ENCODE peak calls at places on chromosomes 6 and 20, in nine cellular contexts. One of them, this sample, is unnamed. For H3K9me2, the result is how much of the 10 kb centered on the place peaks cover.

GRCh38 chr6:106475280-106475679 is 114.8 kb downstream of the CRYBG1 start:
- DNase-seq in GM23338: no peak
- DNase-seq in hepatocyte: no peak
- DNase-seq in HCT116: no peak
- DNase-seq in PC-9: no peak
- DNase-seq in OCI-LY7: no peak
- DNase-seq in GM23248: peak
- DNase-seq in SK-N-SH: no peak
- DNase-seq in PC-3: peak
- DNase-seq in this sample: no peak

GRCh38 chr6:28312939-28313338 is 23.0 kb downstream of the ZSCAN31 start:
- DNase-seq in GM23338: peak
- DNase-seq in hepatocyte: no peak
- DNase-seq in HCT116: no peak
- DNase-seq in PC-9: no peak
- DNase-seq in OCI-LY7: no peak
- DNase-seq in GM23248: no peak
- DNase-seq in SK-N-SH: no peak
- DNase-seq in PC-3: no peak
- DNase-seq in this sample: no peak

GRCh38 chr6:73798592-73798991 is 102.6 kb downstream of the CD109 start:
- DNase-seq in GM23338: peak
- DNase-seq in hepatocyte: peak
- DNase-seq in HCT116: peak
- DNase-seq in PC-9: peak
- DNase-seq in OCI-LY7: no peak
- DNase-seq in GM23248: peak
- DNase-seq in SK-N-SH: no peak
- DNase-seq in PC-3: peak
- DNase-seq in this sample: no peak

GRCh38 chr6:14436593-14436992 is 319.0 kb downstream of the CD83 start:
- DNase-seq in GM23338: no peak
- DNase-seq in hepatocyte: no peak
- DNase-seq in HCT116: no peak
- DNase-seq in PC-9: no peak
- DNase-seq in OCI-LY7: no peak
- DNase-seq in GM23248: no peak
- DNase-seq in SK-N-SH: no peak
- DNase-seq in PC-3: no peak
- DNase-seq in this sample: no peak

GRCh38 chr6:126267621-126268020 is 72.3 kb upstream of the CENPW start:
- DNase-seq in GM23338: no peak
- DNase-seq in hepatocyte: no peak
- DNase-seq in HCT116: no peak
- DNase-seq in PC-9: no peak
- DNase-seq in OCI-LY7: no peak
- DNase-seq in GM23248: no peak
- DNase-seq in SK-N-SH: no peak
- DNase-seq in PC-3: no peak
- DNase-seq in this sample: no peak

GRCh38 chr6:56729719-56730118 is 87.0 kb upstream of the DST start:
- DNase-seq in GM23338: no peak
- DNase-seq in hepatocyte: no peak
- DNase-seq in HCT116: no peak
- DNase-seq in PC-9: no peak
- DNase-seq in OCI-LY7: no peak
- DNase-seq in GM23248: peak
- DNase-seq in SK-N-SH: no peak
- DNase-seq in PC-3: peak
- DNase-seq in this sample: no peak

GRCh38 chr6:148440877-148441453 is 98.3 kb downstream of the SASH1 start:
- DNase-seq in GM23338: peak
- DNase-seq in hepatocyte: peak
- DNase-seq in HCT116: peak
- DNase-seq in PC-9: peak
- DNase-seq in OCI-LY7: no peak
- DNase-seq in GM23248: peak
- DNase-seq in SK-N-SH: no peak
- DNase-seq in PC-3: peak
- DNase-seq in this sample: no peak

GRCh38 chr6:143441680-143442359 is 8.7 kb downstream of the ADAT2 start:
- DNase-seq in GM23338: no peak
- DNase-seq in hepatocyte: no peak
- DNase-seq in HCT116: no peak
- DNase-seq in PC-9: no peak
- DNase-seq in OCI-LY7: no peak
- DNase-seq in GM23248: peak
- DNase-seq in SK-N-SH: no peak
- DNase-seq in PC-3: peak
- DNase-seq in this sample: no peak

GRCh38 chr6:126633362-126633761 is 293.4 kb downstream of the CENPW start:
- DNase-seq in GM23338: no peak
- DNase-seq in hepatocyte: no peak
- DNase-seq in HCT116: no peak
- DNase-seq in PC-9: no peak
- DNase-seq in OCI-LY7: no peak
- DNase-seq in GM23248: no peak
- DNase-seq in SK-N-SH: no peak
- DNase-seq in PC-3: no peak
- DNase-seq in this sample: no peak

GRCh38 chr6:142167071-142167470 is 20.0 kb downstream of the VTA1 start:
- DNase-seq in GM23338: no peak
- DNase-seq in hepatocyte: no peak
- DNase-seq in HCT116: no peak
- DNase-seq in PC-9: no peak
- DNase-seq in OCI-LY7: no peak
- DNase-seq in GM23248: no peak
- DNase-seq in SK-N-SH: no peak
- DNase-seq in PC-3: no peak
- DNase-seq in this sample: no peak

GRCh38 chr6:36436466-36436865 is 6.2 kb downstream of the PXT1 start:
- DNase-seq in GM23338: no peak
- DNase-seq in hepatocyte: no peak
- DNase-seq in HCT116: no peak
- DNase-seq in PC-9: no peak
- DNase-seq in OCI-LY7: no peak
- DNase-seq in GM23248: peak
- DNase-seq in SK-N-SH: no peak
- DNase-seq in PC-3: peak
- DNase-seq in this sample: no peak

GRCh38 chr6:155079985-155080452 is 84.9 kb downstream of the TIAM2 start:
- DNase-seq in GM23338: no peak
- DNase-seq in hepatocyte: no peak
- DNase-seq in HCT116: no peak
- DNase-seq in PC-9: no peak
- DNase-seq in OCI-LY7: no peak
- DNase-seq in GM23248: no peak
- DNase-seq in SK-N-SH: no peak
- DNase-seq in PC-3: no peak
- DNase-seq in this sample: no peak

GRCh38 chr6:38400764-38401163 is 239.0 kb downstream of the BTBD9 start:
- DNase-seq in GM23338: no peak
- DNase-seq in hepatocyte: no peak
- DNase-seq in HCT116: no peak
- DNase-seq in PC-9: no peak
- DNase-seq in OCI-LY7: no peak
- DNase-seq in GM23248: no peak
- DNase-seq in SK-N-SH: no peak
- DNase-seq in PC-3: no peak
- DNase-seq in this sample: no peak

GRCh38 chr20:43193443-43193842 is 3.7 kb upstream of the PTPRT start:
- DNase-seq in GM23338: no peak
- DNase-seq in hepatocyte: no peak
- DNase-seq in HCT116: no peak
- DNase-seq in PC-9: no peak
- DNase-seq in OCI-LY7: no peak
- DNase-seq in GM23248: no peak
- DNase-seq in SK-N-SH: no peak
- DNase-seq in PC-3: no peak
- DNase-seq in this sample: no peak

GRCh38 chr20:10674684-10675455 is 1.1 kb upstream of the JAG1 start:
- DNase-seq in GM23338: peak
- DNase-seq in hepatocyte: peak
- DNase-seq in HCT116: peak
- DNase-seq in PC-9: peak
- DNase-seq in OCI-LY7: peak
- DNase-seq in GM23248: peak
- DNase-seq in SK-N-SH: peak
- DNase-seq in PC-3: peak
- DNase-seq in this sample: peak

GRCh38 chr6:71224011-71224410 is 64.6 kb upstream of the OGFRL1 start:
- DNase-seq in GM23338: no peak
- DNase-seq in hepatocyte: no peak
- DNase-seq in HCT116: no peak
- DNase-seq in PC-9: no peak
- DNase-seq in OCI-LY7: no peak
- DNase-seq in GM23248: no peak
- DNase-seq in SK-N-SH: no peak
- DNase-seq in PC-3: no peak
- DNase-seq in this sample: no peak

DNA sequence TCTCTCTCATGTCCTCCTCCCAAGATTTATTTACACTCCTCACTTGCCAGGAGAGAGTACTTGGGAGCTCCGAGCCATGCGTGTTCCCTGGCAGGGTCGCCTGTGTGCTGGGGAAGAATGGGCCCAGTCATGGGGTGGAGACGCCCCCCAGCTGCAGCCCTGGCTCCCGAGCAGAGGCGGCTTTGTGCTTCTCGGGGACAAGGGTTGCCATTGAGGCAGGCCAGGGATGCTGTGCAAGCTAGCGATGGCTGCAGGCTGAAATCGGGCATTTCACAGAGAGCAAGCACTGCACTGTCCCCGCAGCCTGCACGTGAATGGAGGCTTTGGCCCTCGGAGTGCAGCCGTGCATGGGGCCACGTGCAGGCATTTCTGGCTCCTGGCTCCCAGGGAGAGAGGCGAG is 23.8 kb downstream of the PHACTR3 start:
- DNase-seq in GM23338: no peak
- DNase-seq in hepatocyte: no peak
- DNase-seq in HCT116: no peak
- DNase-seq in PC-9: no peak
- DNase-seq in OCI-LY7: no peak
- DNase-seq in GM23248: no peak
- DNase-seq in SK-N-SH: no peak
- DNase-seq in PC-3: no peak
- DNase-seq in this sample: no peak
- H3K9me2 ChIP-seq in GM23338: under half
- H3K9me2 ChIP-seq in hepatocyte: under half
- H3K9me2 ChIP-seq in HCT116: under half
- H3K9me2 ChIP-seq in PC-9: under half
- H3K9me2 ChIP-seq in OCI-LY7: under half
- H3K9me2 ChIP-seq in GM23248: under half
- H3K9me2 ChIP-seq in SK-N-SH: under half
- H3K9me2 ChIP-seq in PC-3: under half
- H3K9me2 ChIP-seq in this sample: under half

DNA sequence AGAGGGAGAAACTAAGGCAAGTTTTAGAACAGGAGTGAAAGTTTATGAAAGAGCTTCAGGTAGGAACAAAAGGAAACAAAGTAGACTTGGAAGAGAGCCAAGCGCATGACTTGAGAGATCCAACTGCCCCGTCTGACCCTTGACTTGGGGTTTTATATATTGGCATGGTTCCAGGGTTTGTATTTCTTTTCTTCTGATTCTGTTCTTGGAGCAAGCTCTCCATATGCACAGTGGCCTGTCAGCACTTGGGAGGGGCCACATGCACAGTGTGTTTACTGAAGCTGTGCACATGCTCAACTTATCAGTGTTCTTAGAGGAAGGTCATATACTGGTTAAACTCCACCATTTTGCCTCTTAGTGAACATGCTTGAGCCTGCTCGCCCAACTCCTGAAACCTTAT is 953.7 kb downstream of the TFAP2A start:
- DNase-seq in GM23338: no peak
- DNase-seq in hepatocyte: peak
- DNase-seq in HCT116: no peak
- DNase-seq in PC-9: no peak
- DNase-seq in OCI-LY7: no peak
- DNase-seq in GM23248: no peak
- DNase-seq in SK-N-SH: no peak
- DNase-seq in PC-3: no peak
- DNase-seq in this sample: no peak
- H3K9me2 ChIP-seq in GM23338: under half
- H3K9me2 ChIP-seq in hepatocyte: under half
- H3K9me2 ChIP-seq in HCT116: under half
- H3K9me2 ChIP-seq in PC-9: under half
- H3K9me2 ChIP-seq in OCI-LY7: under half
- H3K9me2 ChIP-seq in GM23248: under half
- H3K9me2 ChIP-seq in SK-N-SH: under half
- H3K9me2 ChIP-seq in PC-3: under half
- H3K9me2 ChIP-seq in this sample: under half

GRCh38 chr6:103879800-103880199 is 979.9 kb downstream of the HACE1 start:
- DNase-seq in GM23338: no peak
- DNase-seq in hepatocyte: no peak
- DNase-seq in HCT116: no peak
- DNase-seq in PC-9: no peak
- DNase-seq in OCI-LY7: no peak
- DNase-seq in GM23248: no peak
- DNase-seq in SK-N-SH: no peak
- DNase-seq in PC-3: no peak
- DNase-seq in this sample: no peak
- H3K9me2 ChIP-seq in GM23338: under half
- H3K9me2 ChIP-seq in hepatocyte: under half
- H3K9me2 ChIP-seq in HCT116: under half
- H3K9me2 ChIP-seq in PC-9: under half
- H3K9me2 ChIP-seq in OCI-LY7: under half
- H3K9me2 ChIP-seq in GM23248: under half
- H3K9me2 ChIP-seq in SK-N-SH: under half
- H3K9me2 ChIP-seq in PC-3: under half
- H3K9me2 ChIP-seq in this sample: under half

GRCh38 chr20:51097334-51098176 is 74.6 kb upstream of the KCNG1 start:
- DNase-seq in GM23338: no peak
- DNase-seq in hepatocyte: no peak
- DNase-seq in HCT116: no peak
- DNase-seq in PC-9: no peak
- DNase-seq in OCI-LY7: no peak
- DNase-seq in GM23248: no peak
- DNase-seq in SK-N-SH: no peak
- DNase-seq in PC-3: no peak
- DNase-seq in this sample: no peak

GRCh38 chr20:51093240-51093763 is 70.4 kb upstream of the KCNG1 start:
- DNase-seq in GM23338: no peak
- DNase-seq in hepatocyte: no peak
- DNase-seq in HCT116: no peak
- DNase-seq in PC-9: no peak
- DNase-seq in OCI-LY7: no peak
- DNase-seq in GM23248: no peak
- DNase-seq in SK-N-SH: no peak
- DNase-seq in PC-3: peak
- DNase-seq in this sample: no peak

GRCh38 chr20:51096571-51097267 is 73.8 kb upstream of the KCNG1 start:
- DNase-seq in GM23338: no peak
- DNase-seq in hepatocyte: no peak
- DNase-seq in HCT116: no peak
- DNase-seq in PC-9: no peak
- DNase-seq in OCI-LY7: no peak
- DNase-seq in GM23248: no peak
- DNase-seq in SK-N-SH: no peak
- DNase-seq in PC-3: no peak
- DNase-seq in this sample: no peak

GRCh38 chr20:51094221-51094620 is 71.3 kb upstream of the KCNG1 start:
- DNase-seq in GM23338: peak
- DNase-seq in hepatocyte: no peak
- DNase-seq in HCT116: no peak
- DNase-seq in PC-9: no peak
- DNase-seq in OCI-LY7: no peak
- DNase-seq in GM23248: peak
- DNase-seq in SK-N-SH: no peak
- DNase-seq in PC-3: no peak
- DNase-seq in this sample: peak

GRCh38 chr20:51095755-51096509 is 73.0 kb upstream of the KCNG1 start:
- DNase-seq in GM23338: peak
- DNase-seq in hepatocyte: no peak
- DNase-seq in HCT116: no peak
- DNase-seq in PC-9: no peak
- DNase-seq in OCI-LY7: peak
- DNase-seq in GM23248: no peak
- DNase-seq in SK-N-SH: no peak
- DNase-seq in PC-3: peak
- DNase-seq in this sample: no peak
- H3K9me2 ChIP-seq in GM23338: under half
- H3K9me2 ChIP-seq in hepatocyte: under half
- H3K9me2 ChIP-seq in HCT116: under half
- H3K9me2 ChIP-seq in PC-9: under half
- H3K9me2 ChIP-seq in OCI-LY7: under half
- H3K9me2 ChIP-seq in GM23248: under half
- H3K9me2 ChIP-seq in SK-N-SH: under half
- H3K9me2 ChIP-seq in PC-3: under half
- H3K9me2 ChIP-seq in this sample: under half